ENCODE peak calls at places on chromosomes 1 and 21, in ten cellular contexts. Q is posterior cingulate gyrus; Z is substantia nigra; S is stimulated activated CD8-positive, alpha-beta memory T cell treated with anti-CD3 and anti-CD28 coated beads, Interleukin-15, amount 100 ng/mL, for 48 hours; G is T-helper 1 cell; J is nephron progenitor cell; X is C1 segment of cervical spinal cord; N is activated CD4-positive, alpha-beta T cell treated with anti-CD3 and anti-CD28 coated beads, Interleukin-2, amount 10 ng/mL, durations not matched to agents 7 days and 5 days; Y is NCI-H774; E is uterus. F is an unnamed sample.

GRCh38 chr21:38067086-38067739 is 151.0 kb upstream of the KCNJ6 start:
- DNase-seq in Q (no peak), Z (no peak), S (no peak), G (no peak), J (no peak), X (no peak), N (no peak), Y (no peak), E (no peak), F (no peak)

GRCh38 chr1:56125316-56125715 is 454.0 kb downstream of the PLPP3 start:
- DNase-seq in Q (no peak), Z (no peak), S (no peak), G (no peak), J (no peak), X (no peak), N (no peak), Y (no peak), E (no peak), F (no peak)

GRCh38 chr21:32367158-32367557 is 25.7 kb downstream of the URB1 start:
- DNase-seq in Q (no peak), Z (no peak), S (no peak), G (no peak), J (no peak), X (no peak), N (no peak), Y (no peak), E (peak; percentile 53), F (no peak)

GRCh38 chr1:23568608-23569383 is 9.5 kb upstream of the ID3 start:
- DNase-seq in Q (peak; percentile 74), Z (no peak), S (no peak), G (no peak), J (no peak), X (no peak), N (no peak), Y (no peak), E (no peak), F (no peak)

GRCh38 chr1:147808025-147808424 is 47.6 kb upstream of the GJA5 start:
- DNase-seq in Q (no peak), Z (no peak), S (no peak), G (no peak), J (no peak), X (no peak), N (no peak), Y (no peak), E (peak; percentile 19), F (no peak)

GRCh38 chr1:18992646-18993045 is 36.2 kb upstream of the IFFO2 start:
- DNase-seq in Q (no peak), Z (no peak), S (no peak), G (no peak), J (no peak), X (no peak), N (no peak), Y (no peak), E (no peak), F (no peak)

GRCh38 chr1:233614173-233614742 is 352 bp downstream of the KCNK1 start:
- DNase-seq in Q (no peak), Z (no peak), S (no peak), G (no peak), J (peak; percentile 22), X (no peak), N (no peak), Y (peak; percentile 55), E (peak; percentile 32), F (peak; percentile 6)

GRCh38 chr1:150072959-150073358 is 5.4 kb downstream of the VPS45 start:
- DNase-seq in Q (no peak), Z (no peak), S (no peak), G (no peak), J (no peak), X (no peak), N (no peak), Y (no peak), E (no peak), F (no peak)